ENCODE peak calls at places on chromosomes 3 and 15, in six cellular contexts. Q is SW 1271; J is NCI-H748 treated with DMSO at 0.1 percent for 48 hours; L is HEK293T; T is astrocyte; M is activated naive CD4-positive, alpha-beta T cell treated with Interleukin-2 at 50 U/mL for 16 hours. P is an unnamed sample.
A peak's percentile ranks its signal among the peaks of the same experiment; 100 is the strongest.

GRCh38 chr3:181727122-181728036 is 15.7 kb downstream of the SOX2 start:
- DNase-seq in L (no peak), Q (no peak), J (peak; percentile 43), T (peak; percentile 33), M (no peak), P (peak; percentile 67)

GRCh38 chr3:8840556-8840955 is 71.1 kb upstream of the OXTR start:
- DNase-seq in T (peak; percentile 91), Q (no peak), M (no peak), J (no peak), L (no peak), P (no peak)

GRCh38 chr15:70114226-70114625 is 16.5 kb upstream of the TLE3 start:
- DNase-seq in T (no peak), J (no peak), L (no peak), Q (no peak), M (no peak), P (no peak)

GRCh38 chr15:70775160-70775559 is 11.8 kb upstream of the UACA start:
- DNase-seq in L (no peak), J (no peak), Q (peak; percentile 80), M (no peak), T (peak; percentile 80), P (no peak)

GRCh38 chr3:182303169-182303568 is 490.1 kb upstream of the ATP11B start:
- DNase-seq in T (no peak), J (no peak), M (no peak), L (no peak), Q (no peak), P (peak; percentile 25)

GRCh38 chr3:50322386-50323091 is at the start of gene HYAL2:
- DNase-seq in M (no peak), L (no peak), Q (no peak), J (no peak), T (no peak), P (peak; percentile 46)

GRCh38 chr3:38214560-38214959 is 49.2 kb downstream of the OXSR1 start:
- DNase-seq in T (no peak), J (no peak), M (no peak), L (no peak), Q (no peak), P (no peak)

GRCh38 chr3:11739712-11740111 is 96.0 kb upstream of the VGLL4 start:
- DNase-seq in L (no peak), T (no peak), J (no peak), M (no peak), Q (no peak), P (no peak)

GRCh38 chr3:87336761-87337160 is 60.4 kb upstream of the POU1F1 start:
- DNase-seq in T (no peak), Q (peak; percentile 11), L (no peak), M (no peak), J (no peak), P (peak; percentile 26)

GRCh38 chr3:125055913-125056705 is at the start of gene HEG1:
- DNase-seq in Q (peak; percentile 71), T (peak; percentile 68), M (peak; percentile 77), J (no peak), L (peak; percentile 83), P (peak; percentile 25)

GRCh38 chr15:81865850-81866537 is 179.8 kb downstream of the MEX3B start:
- DNase-seq in T (no peak), M (no peak), Q (no peak), L (no peak), J (no peak), P (no peak)

GRCh38 chr3:159762981-159763465 is 225.6 kb upstream of the IL12A start:
- DNase-seq in T (peak; percentile 94), M (no peak), Q (peak; percentile 56), L (peak; percentile 47), J (peak; percentile 5), P (peak; percentile 93)

GRCh38 chr3:30476373-30477082 is 129.9 kb upstream of the TGFBR2 start:
- DNase-seq in Q (no peak), L (no peak), T (peak; percentile 34), M (no peak), J (no peak), P (peak; percentile 38)

GRCh38 chr3:62604301-62604700 is 231.0 kb upstream of the FEZF2 start:
- DNase-seq in T (peak; percentile 85), Q (peak; percentile 77), M (no peak), J (no peak), L (no peak), P (no peak)

GRCh38 chr3:53794597-53794996 is 51.6 kb downstream of the CHDH start:
- DNase-seq in J (no peak), L (no peak), Q (no peak), T (peak; percentile 32), M (no peak), P (no peak)

GRCh38 chr3:169886671-169887070 is 16.9 kb upstream of the LRRC31 start:
- DNase-seq in L (no peak), M (no peak), Q (no peak), J (no peak), T (peak; percentile 46), P (no peak)

GRCh38 chr15:81155375-81156218 is 21.5 kb downstream of the CFAP161 start:
- DNase-seq in J (no peak), Q (peak; percentile 42), M (no peak), T (peak; percentile 22), L (peak; percentile 57), P (peak; percentile 16)

GRCh38 chr3:64488938-64489337 is 198.9 kb downstream of the ADAMTS9 start:
- DNase-seq in M (no peak), L (no peak), Q (no peak), T (no peak), J (no peak), P (peak; percentile 73)

GRCh38 chr15:87099916-87100315 is 1020.2 kb downstream of the AGBL1 start:
- DNase-seq in M (no peak), J (no peak), L (no peak), T (no peak), Q (no peak), P (no peak)

GRCh38 chr15:43989938-43990337 is 163.1 kb downstream of the WDR76 start:
- DNase-seq in J (no peak), L (no peak), T (no peak), Q (no peak), M (no peak), P (no peak)

GRCh38 chr3:88809993-88810392 is 297.4 kb upstream of the EPHA3 start:
- DNase-seq in L (no peak), Q (no peak), M (no peak), J (no peak), T (peak; percentile 24), P (no peak)

GRCh38 chr3:45954306-45954705 is 11.0 kb downstream of the CXCR6 start:
- DNase-seq in J (no peak), L (no peak), M (no peak), T (no peak), Q (no peak), P (no peak)

GRCh38 chr3:171346582-171346981 is 113.6 kb downstream of the TNIK start:
- DNase-seq in J (no peak), L (no peak), M (no peak), Q (no peak), T (no peak), P (no peak)

GRCh38 chr3:69212411-69213160 is 90.2 kb upstream of the LMOD3 start:
- DNase-seq in L (no peak), Q (peak; percentile 20), M (no peak), T (peak; percentile 85), J (no peak), P (no peak)

GRCh38 chr15:42832577-42832976 is 88.0 kb downstream of the TTBK2 start:
- DNase-seq in M (no peak), J (no peak), L (no peak), Q (peak; percentile 46), T (peak; percentile 90), P (no peak)

GRCh38 chr3:68089572-68089991 is 435.2 kb upstream of the SUCLG2 start:
- DNase-seq in L (no peak), T (peak; percentile 63), M (no peak), Q (no peak), J (no peak), P (no peak)

GRCh38 chr3:45318712-45319111 is 69.7 kb upstream of the LARS2 start:
- DNase-seq in T (no peak), Q (no peak), J (no peak), L (no peak), M (no peak), P (no peak)

GRCh38 chr3:169764164-169764452 is 752 bp downstream of the TERC start:
- DNase-seq in T (peak; percentile 52), Q (no peak), L (no peak), J (no peak), M (no peak), P (no peak)

P was measured in NCI-H1417.